ENCODE peak calls at places on chromosome 14, in nine cellular contexts. One of them, this sample, is unnamed.

GRCh38 chr14:90397401-90398314 is 829 bp downstream of the CALM1 start:
- DNase-seq in mesendoderm: peak
- DNase-seq in ascending aorta: peak
- DNase-seq in epithelial cell of esophagus: peak
- DNase-seq in cardiac fibroblast: peak
- DNase-seq in left ventricle myocardium inferior: peak
- DNase-seq in HCT116: no peak
- DNase-seq in brain microvascular endothelial cell: peak
- DNase-seq in AG09309: no peak
- DNase-seq in this sample: peak

GRCh38 chr14:97021571-97022171 is 224.5 kb downstream of the VRK1 start:
- DNase-seq in mesendoderm: peak
- DNase-seq in ascending aorta: no peak
- DNase-seq in epithelial cell of esophagus: no peak
- DNase-seq in cardiac fibroblast: no peak
- DNase-seq in left ventricle myocardium inferior: no peak
- DNase-seq in HCT116: peak
- DNase-seq in brain microvascular endothelial cell: no peak
- DNase-seq in AG09309: no peak
- DNase-seq in this sample: peak

GRCh38 chr14:74860899-74861733 is 14.8 kb downstream of the PROX2 start:
- DNase-seq in mesendoderm: peak
- DNase-seq in ascending aorta: peak
- DNase-seq in epithelial cell of esophagus: peak
- DNase-seq in cardiac fibroblast: peak
- DNase-seq in left ventricle myocardium inferior: peak
- DNase-seq in HCT116: peak
- DNase-seq in brain microvascular endothelial cell: peak
- DNase-seq in AG09309: no peak
- DNase-seq in this sample: peak

GRCh38 chr14:105087963-105088811 is 23.0 kb upstream of the GPR132 start:
- DNase-seq in mesendoderm: peak
- DNase-seq in ascending aorta: peak
- DNase-seq in epithelial cell of esophagus: peak
- DNase-seq in cardiac fibroblast: peak
- DNase-seq in left ventricle myocardium inferior: peak
- DNase-seq in HCT116: no peak
- DNase-seq in brain microvascular endothelial cell: peak
- DNase-seq in AG09309: no peak
- DNase-seq in this sample: peak

GRCh38 chr14:41925409-41925808 is 318.7 kb downstream of the LRFN5 start:
- DNase-seq in mesendoderm: peak
- DNase-seq in ascending aorta: no peak
- DNase-seq in epithelial cell of esophagus: peak
- DNase-seq in cardiac fibroblast: peak
- DNase-seq in left ventricle myocardium inferior: no peak
- DNase-seq in HCT116: peak
- DNase-seq in brain microvascular endothelial cell: no peak
- DNase-seq in AG09309: no peak
- DNase-seq in this sample: peak

GRCh38 chr14:56135001-56135400 is 16.8 kb downstream of the PELI2 start:
- DNase-seq in mesendoderm: no peak
- DNase-seq in ascending aorta: no peak
- DNase-seq in epithelial cell of esophagus: no peak
- DNase-seq in cardiac fibroblast: no peak
- DNase-seq in left ventricle myocardium inferior: no peak
- DNase-seq in HCT116: no peak
- DNase-seq in brain microvascular endothelial cell: no peak
- DNase-seq in AG09309: no peak
- DNase-seq in this sample: no peak

GRCh38 chr14:33580221-33580749 is 370.6 kb downstream of the EGLN3 start:
- DNase-seq in mesendoderm: no peak
- DNase-seq in ascending aorta: no peak
- DNase-seq in epithelial cell of esophagus: no peak
- DNase-seq in cardiac fibroblast: no peak
- DNase-seq in left ventricle myocardium inferior: no peak
- DNase-seq in HCT116: no peak
- DNase-seq in brain microvascular endothelial cell: no peak
- DNase-seq in AG09309: no peak
- DNase-seq in this sample: no peak

GRCh38 chr14:99326041-99326710 is 54.2 kb upstream of the BCL11B start:
- DNase-seq in mesendoderm: no peak
- DNase-seq in ascending aorta: no peak
- DNase-seq in epithelial cell of esophagus: no peak
- DNase-seq in cardiac fibroblast: no peak
- DNase-seq in left ventricle myocardium inferior: no peak
- DNase-seq in HCT116: no peak
- DNase-seq in brain microvascular endothelial cell: no peak
- DNase-seq in AG09309: no peak
- DNase-seq in this sample: no peak

GRCh38 chr14:39441805-39442204 is 9.6 kb upstream of the FBXO33 start:
- DNase-seq in mesendoderm: no peak
- DNase-seq in ascending aorta: no peak
- DNase-seq in epithelial cell of esophagus: no peak
- DNase-seq in cardiac fibroblast: no peak
- DNase-seq in left ventricle myocardium inferior: no peak
- DNase-seq in HCT116: no peak
- DNase-seq in brain microvascular endothelial cell: no peak
- DNase-seq in AG09309: no peak
- DNase-seq in this sample: no peak

GRCh38 chr14:35594616-35595015 is 60.7 kb downstream of the INSM2 start:
- DNase-seq in mesendoderm: no peak
- DNase-seq in ascending aorta: no peak
- DNase-seq in epithelial cell of esophagus: no peak
- DNase-seq in cardiac fibroblast: peak
- DNase-seq in left ventricle myocardium inferior: no peak
- DNase-seq in HCT116: no peak
- DNase-seq in brain microvascular endothelial cell: no peak
- DNase-seq in AG09309: no peak
- DNase-seq in this sample: no peak

GRCh38 chr14:85366226-85366625 is 163.7 kb upstream of the FLRT2 start:
- DNase-seq in mesendoderm: no peak
- DNase-seq in ascending aorta: no peak
- DNase-seq in epithelial cell of esophagus: no peak
- DNase-seq in cardiac fibroblast: no peak
- DNase-seq in left ventricle myocardium inferior: no peak
- DNase-seq in HCT116: no peak
- DNase-seq in brain microvascular endothelial cell: no peak
- DNase-seq in AG09309: no peak
- DNase-seq in this sample: no peak

GRCh38 chr14:74702293-74702692 is 10.6 kb downstream of the AREL1 start:
- DNase-seq in mesendoderm: peak
- DNase-seq in ascending aorta: no peak
- DNase-seq in epithelial cell of esophagus: no peak
- DNase-seq in cardiac fibroblast: no peak
- DNase-seq in left ventricle myocardium inferior: no peak
- DNase-seq in HCT116: no peak
- DNase-seq in brain microvascular endothelial cell: no peak
- DNase-seq in AG09309: no peak
- DNase-seq in this sample: no peak

GRCh38 chr14:100649173-100649519 is 61.9 kb upstream of the BEGAIN start:
- DNase-seq in mesendoderm: no peak
- DNase-seq in ascending aorta: no peak
- DNase-seq in epithelial cell of esophagus: no peak
- DNase-seq in cardiac fibroblast: no peak
- DNase-seq in left ventricle myocardium inferior: no peak
- DNase-seq in HCT116: no peak
- DNase-seq in brain microvascular endothelial cell: peak
- DNase-seq in AG09309: no peak
- DNase-seq in this sample: no peak

GRCh38 chr14:87833026-87833425 is 160.0 kb downstream of the GALC start:
- DNase-seq in mesendoderm: no peak
- DNase-seq in ascending aorta: no peak
- DNase-seq in epithelial cell of esophagus: no peak
- DNase-seq in cardiac fibroblast: no peak
- DNase-seq in left ventricle myocardium inferior: no peak
- DNase-seq in HCT116: no peak
- DNase-seq in brain microvascular endothelial cell: no peak
- DNase-seq in AG09309: no peak
- DNase-seq in this sample: no peak

GRCh38 chr14:68955164-68955921 is 23.8 kb downstream of the ACTN1 start:
- DNase-seq in mesendoderm: no peak
- DNase-seq in ascending aorta: peak
- DNase-seq in epithelial cell of esophagus: no peak
- DNase-seq in cardiac fibroblast: no peak
- DNase-seq in left ventricle myocardium inferior: no peak
- DNase-seq in HCT116: no peak
- DNase-seq in brain microvascular endothelial cell: no peak
- DNase-seq in AG09309: no peak
- DNase-seq in this sample: no peak

DNA sequence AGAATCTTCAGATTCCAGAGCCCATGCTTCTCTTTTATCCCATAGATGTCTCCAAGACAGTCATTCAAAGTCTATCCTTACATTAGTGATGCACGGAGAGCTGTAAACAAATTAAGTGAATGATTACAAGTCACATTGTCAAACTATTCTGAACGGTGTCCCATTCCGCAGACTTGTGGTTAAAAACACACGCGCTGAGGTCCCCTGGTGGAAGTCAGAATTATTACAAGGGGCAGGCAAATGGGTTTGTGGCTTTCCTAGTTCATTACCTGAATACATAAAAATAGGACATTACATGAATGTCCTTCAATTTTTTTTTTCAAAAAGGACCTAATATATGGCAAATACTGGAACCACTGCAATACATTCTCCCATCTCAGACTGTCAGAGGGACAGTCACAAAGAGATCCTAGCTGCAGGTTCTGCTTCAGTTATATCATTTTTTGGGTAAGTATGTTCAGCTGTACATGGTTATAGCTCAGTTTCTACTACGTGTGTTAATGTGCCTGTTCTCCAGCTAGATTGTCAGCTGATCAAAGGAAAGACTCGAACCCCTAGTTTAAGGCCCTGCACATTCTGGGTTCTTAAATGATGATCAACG is 53.1 kb upstream of the STON2 start:
- DNase-seq in mesendoderm: peak
- DNase-seq in ascending aorta: no peak
- DNase-seq in epithelial cell of esophagus: peak
- DNase-seq in cardiac fibroblast: peak
- DNase-seq in left ventricle myocardium inferior: no peak
- DNase-seq in HCT116: peak
- DNase-seq in brain microvascular endothelial cell: peak
- DNase-seq in AG09309: peak
- DNase-seq in this sample: peak
- H3K4me3 ChIP-seq in mesendoderm: no peak
- H3K4me3 ChIP-seq in ascending aorta: peak
- H3K4me3 ChIP-seq in epithelial cell of esophagus: no peak
- H3K4me3 ChIP-seq in cardiac fibroblast: no peak
- H3K4me3 ChIP-seq in left ventricle myocardium inferior: no peak
- H3K4me3 ChIP-seq in HCT116: no peak
- H3K4me3 ChIP-seq in brain microvascular endothelial cell: no peak
- H3K4me3 ChIP-seq in AG09309: no peak
- H3K4me3 ChIP-seq in this sample: no peak

DNA sequence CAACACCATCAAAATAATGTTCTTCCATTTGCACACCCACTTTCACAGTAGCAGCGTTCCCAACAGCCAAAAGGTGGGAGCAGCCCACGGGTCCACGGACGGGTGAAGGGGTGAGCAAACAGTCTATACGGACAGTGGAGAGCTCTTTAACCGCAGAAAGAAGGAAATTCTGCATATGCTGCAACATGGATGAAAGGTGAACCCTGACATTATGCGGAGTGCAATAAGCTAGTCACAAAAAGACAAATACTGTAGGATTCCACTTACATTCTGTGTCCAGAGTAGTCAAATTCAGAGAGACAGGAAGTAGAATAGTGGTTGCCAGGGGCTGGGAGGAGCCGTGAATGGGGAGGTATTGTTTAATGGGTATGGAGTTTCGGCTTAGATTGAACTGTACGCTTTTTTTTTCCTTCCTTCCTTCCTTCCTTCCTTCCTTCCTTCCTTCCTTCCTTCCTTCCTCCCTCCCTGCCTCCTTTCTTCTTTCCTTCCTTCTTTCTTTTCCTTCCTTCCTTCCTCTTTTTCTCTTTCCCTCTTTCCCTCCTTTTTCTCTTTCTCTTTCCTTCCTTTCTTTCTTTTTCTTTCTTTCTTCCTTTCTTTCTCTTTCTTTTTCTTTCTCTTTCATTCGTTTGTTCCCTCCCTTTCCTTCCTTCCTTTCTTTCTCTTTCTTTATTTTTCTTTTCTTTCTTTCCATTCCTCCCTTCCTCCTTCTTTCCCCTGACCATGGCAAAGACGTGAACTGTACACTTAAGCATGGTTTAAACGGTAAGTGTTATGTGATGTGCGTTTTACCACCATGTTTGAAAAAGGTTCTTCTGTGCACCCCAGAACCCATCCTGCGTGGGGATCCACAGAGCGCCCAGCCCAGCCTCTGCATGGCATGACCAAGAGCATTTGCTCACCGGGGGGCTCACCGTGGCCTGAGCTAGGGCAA is 15.9 kb upstream of the ANKRD9 start:
- DNase-seq in mesendoderm: no peak
- DNase-seq in ascending aorta: no peak
- DNase-seq in epithelial cell of esophagus: peak
- DNase-seq in cardiac fibroblast: peak
- DNase-seq in left ventricle myocardium inferior: no peak
- DNase-seq in HCT116: peak
- DNase-seq in brain microvascular endothelial cell: peak
- DNase-seq in AG09309: no peak
- DNase-seq in this sample: no peak
- H3K4me3 ChIP-seq in mesendoderm: peak
- H3K4me3 ChIP-seq in ascending aorta: peak
- H3K4me3 ChIP-seq in epithelial cell of esophagus: peak
- H3K4me3 ChIP-seq in cardiac fibroblast: peak
- H3K4me3 ChIP-seq in left ventricle myocardium inferior: peak
- H3K4me3 ChIP-seq in HCT116: peak
- H3K4me3 ChIP-seq in brain microvascular endothelial cell: peak
- H3K4me3 ChIP-seq in AG09309: peak
- H3K4me3 ChIP-seq in this sample: peak

GRCh38 chr14:23207146-23207540 is 23.7 kb upstream of the SLC7A8 start:
- DNase-seq in mesendoderm: peak
- DNase-seq in ascending aorta: no peak
- DNase-seq in epithelial cell of esophagus: no peak
- DNase-seq in cardiac fibroblast: no peak
- DNase-seq in left ventricle myocardium inferior: no peak
- DNase-seq in HCT116: no peak
- DNase-seq in brain microvascular endothelial cell: no peak
- DNase-seq in AG09309: no peak
- DNase-seq in this sample: no peak
- H3K4me3 ChIP-seq in mesendoderm: no peak
- H3K4me3 ChIP-seq in ascending aorta: no peak
- H3K4me3 ChIP-seq in epithelial cell of esophagus: no peak
- H3K4me3 ChIP-seq in cardiac fibroblast: no peak
- H3K4me3 ChIP-seq in left ventricle myocardium inferior: no peak
- H3K4me3 ChIP-seq in HCT116: no peak
- H3K4me3 ChIP-seq in brain microvascular endothelial cell: no peak
- H3K4me3 ChIP-seq in AG09309: no peak
- H3K4me3 ChIP-seq in this sample: no peak

GRCh38 chr14:36656769-36657408 is 4.8 kb upstream of the PAX9 start:
- DNase-seq in mesendoderm: no peak
- DNase-seq in ascending aorta: no peak
- DNase-seq in epithelial cell of esophagus: no peak
- DNase-seq in cardiac fibroblast: no peak
- DNase-seq in left ventricle myocardium inferior: no peak
- DNase-seq in HCT116: no peak
- DNase-seq in brain microvascular endothelial cell: no peak
- DNase-seq in AG09309: no peak
- DNase-seq in this sample: no peak
- H3K4me3 ChIP-seq in mesendoderm: no peak
- H3K4me3 ChIP-seq in ascending aorta: peak
- H3K4me3 ChIP-seq in epithelial cell of esophagus: peak
- H3K4me3 ChIP-seq in cardiac fibroblast: no peak
- H3K4me3 ChIP-seq in left ventricle myocardium inferior: peak
- H3K4me3 ChIP-seq in HCT116: no peak
- H3K4me3 ChIP-seq in brain microvascular endothelial cell: no peak
- H3K4me3 ChIP-seq in AG09309: no peak
- H3K4me3 ChIP-seq in this sample: peak

GRCh38 chr14:80211143-80212024 is at the start of gene DIO2:
- DNase-seq in mesendoderm: peak
- DNase-seq in ascending aorta: peak
- DNase-seq in epithelial cell of esophagus: peak
- DNase-seq in cardiac fibroblast: peak
- DNase-seq in left ventricle myocardium inferior: peak
- DNase-seq in HCT116: no peak
- DNase-seq in brain microvascular endothelial cell: no peak
- DNase-seq in AG09309: peak
- DNase-seq in this sample: peak
- H3K4me3 ChIP-seq in mesendoderm: no peak
- H3K4me3 ChIP-seq in ascending aorta: peak
- H3K4me3 ChIP-seq in epithelial cell of esophagus: peak
- H3K4me3 ChIP-seq in cardiac fibroblast: peak
- H3K4me3 ChIP-seq in left ventricle myocardium inferior: peak
- H3K4me3 ChIP-seq in HCT116: no peak
- H3K4me3 ChIP-seq in brain microvascular endothelial cell: peak
- H3K4me3 ChIP-seq in AG09309: peak
- H3K4me3 ChIP-seq in this sample: no peak

This sample was measured in endodermal cell.